ENCODE peak calls at places on chromosome 11, in five cellular contexts. B is neural crest cell, K is mucosa of descending colon, G is esophagus squamous epithelium, V is T1000. D is an unnamed sample.
A peak's percentile ranks its signal among the peaks of the same experiment; 100 is the strongest.

GRCh38 chr11:97015327-97015726 is 625.5 kb downstream of the JRKL start:
- DNase-seq in K (no peak), G (no peak), V (no peak), B (no peak), D (no peak)

GRCh38 chr11:35617687-35618496 is at the start of gene FJX1:
- DNase-seq in V (peak; percentile 89), B (peak; percentile 66), K (peak; percentile 59), G (no peak), D (peak; percentile 26)

GRCh38 chr11:121514998-121515671 is 62.4 kb upstream of the SORL1-AS1 start:
- DNase-seq in V (no peak), B (no peak), K (no peak), G (no peak), D (no peak)

GRCh38 chr11:71183878-71184277 is 68.5 kb downstream of the SHANK2 start:
- DNase-seq in G (no peak), V (no peak), B (no peak), K (no peak), D (no peak)

GRCh38 chr11:94171693-94172440 is 43.2 kb downstream of the PANX1 start:
- DNase-seq in G (no peak), K (no peak), B (no peak), V (no peak), D (peak; percentile 54)

GRCh38 chr11:65500262-65501004 is 1.6 kb downstream of the MALAT1 start:
- DNase-seq in V (no peak), G (no peak), K (peak; percentile 57), B (peak; percentile 26), D (no peak)

GRCh38 chr11:75558939-75559843 is 2.9 kb upstream of the SERPINH1 start:
- DNase-seq in B (no peak), V (no peak), G (no peak), K (peak; percentile 62), D (no peak)

GRCh38 chr11:111605681-111606080 is 3.4 kb downstream of the SIK2 start:
- DNase-seq in K (no peak), V (no peak), G (no peak), B (no peak), D (no peak)

GRCh38 chr11:115941481-115941993 is 437.3 kb upstream of the CADM1 start:
- DNase-seq in B (no peak), V (peak; percentile 58), K (peak; percentile 66), G (no peak), D (no peak)

GRCh38 chr11:87061766-87062165 is 24.0 kb downstream of the TMEM135 start:
- DNase-seq in V (no peak), G (no peak), K (no peak), B (no peak), D (no peak)

GRCh38 chr11:6894097-6894496 is 1.8 kb upstream of the OR2D2 start:
- DNase-seq in G (no peak), K (no peak), B (no peak), V (no peak), D (no peak)

GRCh38 chr11:1773711-1774550 is 10.2 kb upstream of the CTSD start:
- DNase-seq in B (no peak), K (no peak), G (no peak), V (no peak), D (no peak)

GRCh38 chr11:236774-237767 is at the start of gene PSMD13:
- DNase-seq in B (peak; percentile 83), V (peak; percentile 54), G (peak; percentile 34), K (peak; percentile 94), D (peak; percentile 94)

GRCh38 chr11:114912826-114913225 is 234.5 kb downstream of the NXPE2 start:
- DNase-seq in K (no peak), G (no peak), V (no peak), B (no peak), D (no peak)

GRCh38 chr11:116595305-116595880 is 177.4 kb downstream of the BUD13 start:
- DNase-seq in G (no peak), V (no peak), K (no peak), B (no peak), D (no peak)

GRCh38 chr11:115153135-115153534 is 351.1 kb downstream of the CADM1 start:
- DNase-seq in V (no peak), G (no peak), K (no peak), B (no peak), D (no peak)

D was measured in activated naive CD8-positive, alpha-beta T cell treated with anti-CD3 and anti-CD28 coated beads, Interleukin-2, amount 50 U/mL, for 24 hours.